ENCODE peak calls at places on chromosomes 1 and 21, in six cellular contexts. One of them, this sample, is unnamed.

GRCh38 chr1:206668351-206668750 is 16.4 kb upstream of the MAPKAPK2 start:
- DNase-seq in AG08396: no peak
- DNase-seq in NCI-H1436: no peak
- DNase-seq in left colon: no peak
- DNase-seq in stimulated activated CD4-positive, alpha-beta T cell treated with anti-CD3 and anti-CD28 coated beads, Interleukin-12 subunit alpha, Interleukin-12 subunit beta, amount 100 ng/mL, for 4 hours: no peak
- DNase-seq in GM03348: no peak
- DNase-seq in this sample: no peak

GRCh38 chr1:235011064-235011598 is 117.5 kb downstream of the TOMM20 start:
- DNase-seq in AG08396: no peak
- DNase-seq in NCI-H1436: no peak
- DNase-seq in left colon: no peak
- DNase-seq in stimulated activated CD4-positive, alpha-beta T cell treated with anti-CD3 and anti-CD28 coated beads, Interleukin-12 subunit alpha, Interleukin-12 subunit beta, amount 100 ng/mL, for 4 hours: peak
- DNase-seq in GM03348: no peak
- DNase-seq in this sample: no peak

GRCh38 chr21:46599251-46599572 is 5.7 kb downstream of the S100B start:
- DNase-seq in AG08396: peak
- DNase-seq in NCI-H1436: no peak
- DNase-seq in left colon: no peak
- DNase-seq in stimulated activated CD4-positive, alpha-beta T cell treated with anti-CD3 and anti-CD28 coated beads, Interleukin-12 subunit alpha, Interleukin-12 subunit beta, amount 100 ng/mL, for 4 hours: no peak
- DNase-seq in GM03348: peak
- DNase-seq in this sample: no peak

GRCh38 chr1:215992620-215993019 is 425.5 kb downstream of the KCTD3 start:
- DNase-seq in AG08396: no peak
- DNase-seq in NCI-H1436: peak
- DNase-seq in left colon: no peak
- DNase-seq in stimulated activated CD4-positive, alpha-beta T cell treated with anti-CD3 and anti-CD28 coated beads, Interleukin-12 subunit alpha, Interleukin-12 subunit beta, amount 100 ng/mL, for 4 hours: no peak
- DNase-seq in GM03348: peak
- DNase-seq in this sample: no peak

GRCh38 chr1:16017461-16018303 is at the start of gene HSPB7:
- DNase-seq in AG08396: peak
- DNase-seq in NCI-H1436: no peak
- DNase-seq in left colon: peak
- DNase-seq in stimulated activated CD4-positive, alpha-beta T cell treated with anti-CD3 and anti-CD28 coated beads, Interleukin-12 subunit alpha, Interleukin-12 subunit beta, amount 100 ng/mL, for 4 hours: no peak
- DNase-seq in GM03348: peak
- DNase-seq in this sample: peak

GRCh38 chr21:15291621-15292266 is 226.9 kb upstream of the NRIP1 start:
- DNase-seq in AG08396: no peak
- DNase-seq in NCI-H1436: no peak
- DNase-seq in left colon: no peak
- DNase-seq in stimulated activated CD4-positive, alpha-beta T cell treated with anti-CD3 and anti-CD28 coated beads, Interleukin-12 subunit alpha, Interleukin-12 subunit beta, amount 100 ng/mL, for 4 hours: no peak
- DNase-seq in GM03348: no peak
- DNase-seq in this sample: no peak

GRCh38 chr21:38850277-38850951 is 44.7 kb downstream of the ETS2 start:
- DNase-seq in AG08396: no peak
- DNase-seq in NCI-H1436: no peak
- DNase-seq in left colon: no peak
- DNase-seq in stimulated activated CD4-positive, alpha-beta T cell treated with anti-CD3 and anti-CD28 coated beads, Interleukin-12 subunit alpha, Interleukin-12 subunit beta, amount 100 ng/mL, for 4 hours: no peak
- DNase-seq in GM03348: no peak
- DNase-seq in this sample: no peak

GRCh38 chr1:153793973-153794615 is 18.9 kb downstream of the SLC27A3 start:
- DNase-seq in AG08396: no peak
- DNase-seq in NCI-H1436: no peak
- DNase-seq in left colon: no peak
- DNase-seq in stimulated activated CD4-positive, alpha-beta T cell treated with anti-CD3 and anti-CD28 coated beads, Interleukin-12 subunit alpha, Interleukin-12 subunit beta, amount 100 ng/mL, for 4 hours: no peak
- DNase-seq in GM03348: no peak
- DNase-seq in this sample: no peak

GRCh38 chr1:70438529-70438928 is 27.5 kb downstream of the CTH start:
- DNase-seq in AG08396: no peak
- DNase-seq in NCI-H1436: no peak
- DNase-seq in left colon: no peak
- DNase-seq in stimulated activated CD4-positive, alpha-beta T cell treated with anti-CD3 and anti-CD28 coated beads, Interleukin-12 subunit alpha, Interleukin-12 subunit beta, amount 100 ng/mL, for 4 hours: no peak
- DNase-seq in GM03348: no peak
- DNase-seq in this sample: no peak

GRCh38 chr1:81446006-81446669 is 354.6 kb upstream of the ADGRL2 start:
- DNase-seq in AG08396: no peak
- DNase-seq in NCI-H1436: peak
- DNase-seq in left colon: no peak
- DNase-seq in stimulated activated CD4-positive, alpha-beta T cell treated with anti-CD3 and anti-CD28 coated beads, Interleukin-12 subunit alpha, Interleukin-12 subunit beta, amount 100 ng/mL, for 4 hours: no peak
- DNase-seq in GM03348: no peak
- DNase-seq in this sample: no peak

GRCh38 chr1:157495285-157495684 is 57.0 kb downstream of the FCRL5 start:
- DNase-seq in AG08396: no peak
- DNase-seq in NCI-H1436: no peak
- DNase-seq in left colon: no peak
- DNase-seq in stimulated activated CD4-positive, alpha-beta T cell treated with anti-CD3 and anti-CD28 coated beads, Interleukin-12 subunit alpha, Interleukin-12 subunit beta, amount 100 ng/mL, for 4 hours: no peak
- DNase-seq in GM03348: no peak
- DNase-seq in this sample: no peak

GRCh38 chr1:220880726-220881506 is 1.7 kb downstream of the HLX start:
- DNase-seq in AG08396: peak
- DNase-seq in NCI-H1436: no peak
- DNase-seq in left colon: peak
- DNase-seq in stimulated activated CD4-positive, alpha-beta T cell treated with anti-CD3 and anti-CD28 coated beads, Interleukin-12 subunit alpha, Interleukin-12 subunit beta, amount 100 ng/mL, for 4 hours: no peak
- DNase-seq in GM03348: peak
- DNase-seq in this sample: no peak

GRCh38 chr1:921011-921837 is 2.5 kb upstream of the SAMD11 start:
- DNase-seq in AG08396: peak
- DNase-seq in NCI-H1436: peak
- DNase-seq in left colon: peak
- DNase-seq in stimulated activated CD4-positive, alpha-beta T cell treated with anti-CD3 and anti-CD28 coated beads, Interleukin-12 subunit alpha, Interleukin-12 subunit beta, amount 100 ng/mL, for 4 hours: peak
- DNase-seq in GM03348: peak
- DNase-seq in this sample: peak

GRCh38 chr1:11882814-11883538 is 24.2 kb upstream of the NPPB start:
- DNase-seq in AG08396: no peak
- DNase-seq in NCI-H1436: no peak
- DNase-seq in left colon: peak
- DNase-seq in stimulated activated CD4-positive, alpha-beta T cell treated with anti-CD3 and anti-CD28 coated beads, Interleukin-12 subunit alpha, Interleukin-12 subunit beta, amount 100 ng/mL, for 4 hours: no peak
- DNase-seq in GM03348: no peak
- DNase-seq in this sample: no peak